ENCODE peak calls at places on chromosomes 2 and 18, in four cellular contexts. One of them, this sample, is unnamed.

GRCh38 chr2:119491776-119492525 is 32.3 kb downstream of the SCTR start:
- DNase-seq in GM12878: no peak
- DNase-seq in K562: no peak
- DNase-seq in HepG2: peak; percentile 91
- DNase-seq in this sample: no peak

GRCh38 chr2:8659735-8660492 is 21.9 kb upstream of the ID2 start:
- DNase-seq in K562: no peak
- DNase-seq in GM12878: no peak
- DNase-seq in HepG2: no peak
- DNase-seq in this sample: no peak

GRCh38 chr2:36650031-36650430 is 46.5 kb upstream of the VIT start:
- DNase-seq in GM12878: no peak
- DNase-seq in K562: no peak
- DNase-seq in HepG2: peak; percentile 83
- DNase-seq in this sample: no peak

GRCh38 chr2:28754321-28754720 is 2.7 kb downstream of the PPP1CB start:
- DNase-seq in GM12878: no peak
- DNase-seq in HepG2: no peak
- DNase-seq in K562: peak; percentile 25
- DNase-seq in this sample: no peak

GRCh38 chr18:36772339-36772738 is 56.5 kb downstream of the TPGS2 start:
- DNase-seq in HepG2: no peak
- DNase-seq in K562: no peak
- DNase-seq in GM12878: no peak
- DNase-seq in this sample: no peak

GRCh38 chr2:210356944-210357343 is 42.0 kb upstream of the MYL1 start:
- DNase-seq in HepG2: no peak
- DNase-seq in GM12878: no peak
- DNase-seq in K562: no peak
- DNase-seq in this sample: no peak

GRCh38 chr2:203583696-203584095 is 48.6 kb upstream of the RAPH1 start:
- DNase-seq in K562: no peak
- DNase-seq in HepG2: no peak
- DNase-seq in GM12878: peak; percentile 61
- DNase-seq in this sample: no peak

GRCh38 chr2:121382744-121383143 is 97.7 kb upstream of the TFCP2L1 start:
- DNase-seq in HepG2: no peak
- DNase-seq in K562: no peak
- DNase-seq in GM12878: no peak
- DNase-seq in this sample: no peak

GRCh38 chr2:105243961-105244360 is 2.4 kb downstream of the GPR45 start:
- DNase-seq in K562: peak; percentile 56
- DNase-seq in HepG2: peak; percentile 34
- DNase-seq in GM12878: no peak
- DNase-seq in this sample: peak; percentile 67

GRCh38 chr18:179499-179898 is 21.1 kb downstream of the USP14 start:
- DNase-seq in HepG2: no peak
- DNase-seq in GM12878: no peak
- DNase-seq in K562: no peak
- DNase-seq in this sample: no peak

GRCh38 chr2:16686641-16687040 is 21.0 kb upstream of the CYRIA start:
- DNase-seq in HepG2: no peak
- DNase-seq in GM12878: no peak
- DNase-seq in K562: no peak
- DNase-seq in this sample: no peak

GRCh38 chr2:38692636-38693318 is 26.9 kb downstream of the GALM start:
- DNase-seq in GM12878: no peak
- DNase-seq in HepG2: peak; percentile 69
- DNase-seq in K562: peak; percentile 16
- DNase-seq in this sample: no peak

GRCh38 chr2:230864605-230865323 is at the start of gene ITM2C:
- DNase-seq in K562: peak; percentile 93
- DNase-seq in HepG2: peak; percentile 59
- DNase-seq in GM12878: no peak
- DNase-seq in this sample: peak; percentile 63

GRCh38 chr2:64525323-64525625 is 1.1 kb downstream of the AFTPH start:
- DNase-seq in GM12878: no peak
- DNase-seq in K562: no peak
- DNase-seq in HepG2: peak; percentile 28
- DNase-seq in this sample: no peak

GRCh38 chr2:37973615-37974353 is 48.7 kb downstream of the RMDN2 start:
- DNase-seq in GM12878: no peak
- DNase-seq in K562: no peak
- DNase-seq in HepG2: no peak
- DNase-seq in this sample: no peak

GRCh38 chr18:62875320-62875719 is 160.0 kb downstream of the PHLPP1 start:
- DNase-seq in K562: no peak
- DNase-seq in GM12878: no peak
- DNase-seq in HepG2: no peak
- DNase-seq in this sample: no peak

GRCh38 chr2:25322313-25322712 is 19.4 kb downstream of the DNMT3A start:
- DNase-seq in HepG2: no peak
- DNase-seq in K562: no peak
- DNase-seq in GM12878: no peak
- DNase-seq in this sample: no peak

GRCh38 chr2:65539633-65540032 is 107.2 kb upstream of the SPRED2 start:
- DNase-seq in HepG2: no peak
- DNase-seq in K562: no peak
- DNase-seq in GM12878: no peak
- DNase-seq in this sample: no peak

GRCh38 chr2:64913357-64913869 is 75.8 kb upstream of the SLC1A4 start:
- DNase-seq in HepG2: peak; percentile 47
- DNase-seq in K562: peak; percentile 37
- DNase-seq in GM12878: no peak
- DNase-seq in this sample: peak; percentile 63

GRCh38 chr18:37339701-37340215 is 225.8 kb downstream of the CELF4 start:
- DNase-seq in HepG2: no peak
- DNase-seq in K562: no peak
- DNase-seq in GM12878: no peak
- DNase-seq in this sample: no peak

GRCh38 chr2:168494190-168494711 is 38.2 kb downstream of the CERS6 start:
- DNase-seq in K562: peak; percentile 43
- DNase-seq in HepG2: peak; percentile 81
- DNase-seq in GM12878: no peak
- DNase-seq in this sample: peak; percentile 49

GRCh38 chr2:73877071-73877802 is 15.6 kb upstream of the ACTG2 start:
- DNase-seq in GM12878: no peak
- DNase-seq in K562: no peak
- DNase-seq in HepG2: no peak
- DNase-seq in this sample: no peak

GRCh38 chr2:40844353-40845277 is 392.7 kb upstream of the SLC8A1 start:
- DNase-seq in GM12878: no peak
- DNase-seq in K562: no peak
- DNase-seq in HepG2: peak; percentile 41
- DNase-seq in this sample: peak; percentile 14

GRCh38 chr2:159155315-159155714 is 131.2 kb downstream of the WDSUB1 start:
- DNase-seq in K562: no peak
- DNase-seq in GM12878: no peak
- DNase-seq in HepG2: no peak
- DNase-seq in this sample: peak; percentile 48

GRCh38 chr2:145832681-145833080 is 1312.8 kb upstream of the ZEB2 start:
- DNase-seq in K562: no peak
- DNase-seq in HepG2: no peak
- DNase-seq in GM12878: no peak
- DNase-seq in this sample: no peak

GRCh38 chr2:74759991-74760390 is 73.9 kb upstream of the HK2 start:
- DNase-seq in GM12878: no peak
- DNase-seq in HepG2: no peak
- DNase-seq in K562: no peak
- DNase-seq in this sample: no peak

DNA sequence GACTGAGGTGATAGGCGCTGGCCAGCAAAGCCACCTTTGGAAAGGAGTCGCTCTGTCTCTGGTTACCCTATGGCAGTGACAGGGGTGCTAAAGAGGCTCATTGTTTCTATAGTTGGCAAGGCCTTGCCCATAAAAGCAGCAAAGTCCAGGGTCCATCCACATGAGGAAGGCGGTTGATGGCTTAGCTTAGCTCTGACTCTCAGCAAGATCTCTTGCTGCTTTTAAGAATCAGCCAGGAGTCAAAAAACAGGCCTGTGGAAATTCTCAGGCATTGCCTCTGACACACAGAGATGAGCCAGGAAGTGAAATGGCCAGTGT is 57.8 kb upstream of the CYP26B1 start:
- DNase-seq in HepG2: peak; percentile 89
- DNase-seq in K562: no peak
- DNase-seq in GM12878: no peak
- DNase-seq in this sample: no peak
- TF ChIP-seq NR2C2 in HepG2: no peak
- TF ChIP-seq NR2C2 in K562: no peak
- TF ChIP-seq NR2C2 in GM12878: no peak
- TF ChIP-seq NR2C2 in this sample: no peak

GRCh38 chr18:55859116-55859515 is 271.1 kb upstream of the TCF4 start:
- DNase-seq in GM12878: no peak
- DNase-seq in HepG2: no peak
- DNase-seq in K562: no peak
- DNase-seq in this sample: no peak

GRCh38 chr18:55862693-55863485 is 274.9 kb upstream of the TCF4 start:
- DNase-seq in HepG2: no peak
- DNase-seq in K562: no peak
- DNase-seq in GM12878: no peak
- DNase-seq in this sample: peak; percentile 29

GRCh38 chr18:55858661-55859111 is 270.7 kb upstream of the TCF4 start:
- DNase-seq in GM12878: no peak
- DNase-seq in K562: no peak
- DNase-seq in HepG2: no peak
- DNase-seq in this sample: no peak

GRCh38 chr18:55863876-55864275 is 275.9 kb upstream of the TCF4 start:
- DNase-seq in K562: no peak
- DNase-seq in HepG2: no peak
- DNase-seq in GM12878: no peak
- DNase-seq in this sample: no peak

DNA sequence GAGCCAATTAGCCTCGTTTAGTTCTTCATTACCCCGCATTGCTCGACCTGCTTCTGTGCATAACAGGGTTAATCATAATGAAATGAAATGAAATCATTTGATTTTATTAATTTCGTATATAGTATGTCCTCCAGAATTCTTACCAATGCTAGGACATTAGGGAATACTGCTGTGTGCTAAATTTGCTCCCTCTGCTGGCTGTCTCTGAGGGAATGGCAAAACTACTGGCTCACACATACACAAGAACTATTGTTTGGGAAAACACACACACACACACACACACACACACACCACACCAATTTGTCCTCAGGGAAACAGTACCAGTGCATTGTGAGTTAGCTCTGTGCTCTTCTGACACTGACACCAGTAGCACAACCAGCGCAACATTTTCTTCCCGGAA is 273.3 kb upstream of the TCF4 start:
- DNase-seq in K562: no peak
- DNase-seq in HepG2: no peak
- DNase-seq in GM12878: no peak
- DNase-seq in this sample: no peak
- TF ChIP-seq CTCF in K562: peak; percentile 34
- TF ChIP-seq CTCF in HepG2: no peak
- TF ChIP-seq CTCF in GM12878: peak; percentile 16
- TF ChIP-seq CTCF in this sample: no peak

DNA sequence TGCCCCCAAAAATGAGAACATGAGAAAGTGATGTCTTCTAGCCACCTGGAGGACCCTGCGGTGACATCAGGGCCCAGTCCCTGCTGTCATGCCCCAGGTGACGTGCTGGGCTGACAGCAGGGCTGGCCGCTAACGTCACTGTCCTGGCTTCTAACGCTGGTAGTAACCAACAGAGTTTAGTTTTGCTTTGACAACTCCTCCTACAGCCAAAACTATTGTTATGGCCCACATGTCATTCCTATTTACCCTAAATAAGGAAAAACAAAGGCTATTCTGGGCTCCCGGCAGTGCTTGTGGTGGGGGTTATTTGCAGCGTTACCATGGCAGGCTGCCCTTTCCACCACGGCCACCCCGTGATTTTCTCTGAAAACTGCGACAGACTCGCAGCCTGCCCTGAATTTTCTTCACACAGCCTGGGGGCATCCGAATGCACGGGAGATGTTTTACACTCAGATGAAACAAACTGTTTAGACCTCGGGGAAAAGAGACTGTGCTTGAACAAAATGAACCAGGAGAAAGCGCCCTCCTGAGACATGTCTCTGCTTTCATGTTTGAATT is 115.2 kb downstream of the FAM210A start:
- DNase-seq in GM12878: no peak
- DNase-seq in K562: no peak
- DNase-seq in HepG2: no peak
- DNase-seq in this sample: no peak
- TF ChIP-seq NR2C2 in GM12878: no peak
- TF ChIP-seq NR2C2 in K562: no peak
- TF ChIP-seq NR2C2 in HepG2: no peak
- TF ChIP-seq NR2C2 in this sample: no peak

GRCh38 chr2:2291500-2292260 is 39.4 kb downstream of the MYT1L start:
- DNase-seq in HepG2: no peak
- DNase-seq in K562: no peak
- DNase-seq in GM12878: no peak
- DNase-seq in this sample: peak; percentile 71
- TF ChIP-seq CTCF in HepG2: peak; percentile 71
- TF ChIP-seq CTCF in K562: peak; percentile 16
- TF ChIP-seq CTCF in GM12878: peak; percentile 10
- TF ChIP-seq CTCF in this sample: peak; percentile 36

GRCh38 chr2:219630770-219631405 is 3.5 kb downstream of the SLC4A3 start:
- DNase-seq in K562: peak; percentile 32
- DNase-seq in GM12878: no peak
- DNase-seq in HepG2: no peak
- DNase-seq in this sample: no peak
- TF ChIP-seq NR2C2 in K562: no peak
- TF ChIP-seq NR2C2 in GM12878: no peak
- TF ChIP-seq NR2C2 in HepG2: no peak
- TF ChIP-seq NR2C2 in this sample: no peak

GRCh38 chr2:102473020-102473419 is at the start of gene SLC9A4:
- DNase-seq in K562: peak; percentile 51
- DNase-seq in HepG2: peak; percentile 52
- DNase-seq in GM12878: no peak
- DNase-seq in this sample: peak; percentile 62
- TF ChIP-seq CTCF in K562: peak; percentile 59
- TF ChIP-seq CTCF in HepG2: peak; percentile 83
- TF ChIP-seq CTCF in GM12878: peak; percentile 88
- TF ChIP-seq CTCF in this sample: peak; percentile 75

GRCh38 chr2:200509227-200509607 is 651 bp downstream of the KCTD18 start:
- DNase-seq in K562: peak; percentile 26
- DNase-seq in HepG2: no peak
- DNase-seq in GM12878: no peak
- DNase-seq in this sample: no peak
- TF ChIP-seq NR2C2 in K562: no peak
- TF ChIP-seq NR2C2 in HepG2: no peak
- TF ChIP-seq NR2C2 in GM12878: no peak
- TF ChIP-seq NR2C2 in this sample: no peak

DNA sequence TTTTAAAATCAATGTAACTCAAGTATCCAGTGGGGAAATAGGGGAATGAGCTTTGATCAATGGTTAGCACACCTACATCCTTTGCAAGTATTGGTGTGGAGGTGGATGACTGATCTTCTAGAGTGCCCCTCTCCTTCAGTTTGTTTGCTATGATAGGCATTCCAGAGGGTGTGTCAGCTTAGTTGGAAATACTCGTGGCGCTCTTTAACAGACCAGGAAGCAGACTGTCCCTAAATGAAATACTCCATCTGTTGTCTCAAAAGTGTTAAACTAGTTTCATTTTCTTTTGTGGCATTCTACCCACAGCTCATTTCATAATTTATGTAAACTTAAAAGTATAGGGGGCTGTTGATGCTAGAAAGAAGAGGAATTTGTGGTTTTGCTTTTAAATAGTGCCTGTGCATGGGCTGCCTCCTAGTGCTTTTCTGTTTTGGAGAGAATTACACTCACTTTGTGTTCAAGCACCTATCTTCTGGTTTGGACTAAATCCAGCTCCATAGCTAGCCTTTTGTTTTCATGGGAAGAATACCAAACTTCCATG is 66.2 kb downstream of the STAT1 start:
- DNase-seq in HepG2: peak; percentile 51
- DNase-seq in K562: no peak
- DNase-seq in GM12878: peak; percentile 45
- DNase-seq in this sample: no peak
- TF ChIP-seq CTCF in HepG2: no peak
- TF ChIP-seq CTCF in K562: no peak
- TF ChIP-seq CTCF in GM12878: peak; percentile 21
- TF ChIP-seq CTCF in this sample: no peak